ENCODE peak calls at places on chromosomes 1 and 21, in six cellular contexts. One of them, this sample, is unnamed.

GRCh38 chr1:24541711-24542346 is 14.1 kb upstream of the NCMAP start:
- DNase-seq in Jurkat, Clone E6-1: no peak
- DNase-seq in NCI-H1436 treated with DMSO at 0.1 percent for 48 hours: no peak
- DNase-seq in stimulated activated CD4-positive, alpha-beta T cell treated with anti-CD3 and anti-CD28 coated beads, Interleukin-12 subunit alpha, Interleukin-12 subunit beta, amount 100 ng/mL, for 48 hours: no peak
- DNase-seq in GM04504: no peak
- DNase-seq in iris pigment epithelial cell: no peak
- DNase-seq in this sample: no peak

GRCh38 chr21:33121715-33122475 is 52.0 kb downstream of the OLIG1 start:
- DNase-seq in iris pigment epithelial cell: peak; percentile 26
- DNase-seq in GM04504: peak; percentile 3
- DNase-seq in NCI-H1436 treated with DMSO at 0.1 percent for 48 hours: no peak
- DNase-seq in Jurkat, Clone E6-1: peak; percentile 58
- DNase-seq in stimulated activated CD4-positive, alpha-beta T cell treated with anti-CD3 and anti-CD28 coated beads, Interleukin-12 subunit alpha, Interleukin-12 subunit beta, amount 100 ng/mL, for 48 hours: no peak
- DNase-seq in this sample: peak; percentile 12

GRCh38 chr1:58884706-58885661 is 101.1 kb upstream of the JUN start:
- DNase-seq in GM04504: no peak
- DNase-seq in stimulated activated CD4-positive, alpha-beta T cell treated with anti-CD3 and anti-CD28 coated beads, Interleukin-12 subunit alpha, Interleukin-12 subunit beta, amount 100 ng/mL, for 48 hours: no peak
- DNase-seq in iris pigment epithelial cell: no peak
- DNase-seq in NCI-H1436 treated with DMSO at 0.1 percent for 48 hours: no peak
- DNase-seq in Jurkat, Clone E6-1: peak; percentile 24
- DNase-seq in this sample: no peak

GRCh38 chr1:112563341-112563740 is 54.6 kb downstream of the WNT2B start:
- DNase-seq in iris pigment epithelial cell: no peak
- DNase-seq in NCI-H1436 treated with DMSO at 0.1 percent for 48 hours: no peak
- DNase-seq in GM04504: no peak
- DNase-seq in stimulated activated CD4-positive, alpha-beta T cell treated with anti-CD3 and anti-CD28 coated beads, Interleukin-12 subunit alpha, Interleukin-12 subunit beta, amount 100 ng/mL, for 48 hours: no peak
- DNase-seq in Jurkat, Clone E6-1: no peak
- DNase-seq in this sample: no peak

GRCh38 chr1:19858894-19859293 is 23.3 kb upstream of the OTUD3 start:
- DNase-seq in GM04504: no peak
- DNase-seq in stimulated activated CD4-positive, alpha-beta T cell treated with anti-CD3 and anti-CD28 coated beads, Interleukin-12 subunit alpha, Interleukin-12 subunit beta, amount 100 ng/mL, for 48 hours: no peak
- DNase-seq in Jurkat, Clone E6-1: no peak
- DNase-seq in NCI-H1436 treated with DMSO at 0.1 percent for 48 hours: no peak
- DNase-seq in iris pigment epithelial cell: no peak
- DNase-seq in this sample: no peak

GRCh38 chr1:218108034-218108433 is 177.1 kb upstream of the RRP15 start:
- DNase-seq in Jurkat, Clone E6-1: no peak
- DNase-seq in stimulated activated CD4-positive, alpha-beta T cell treated with anti-CD3 and anti-CD28 coated beads, Interleukin-12 subunit alpha, Interleukin-12 subunit beta, amount 100 ng/mL, for 48 hours: no peak
- DNase-seq in iris pigment epithelial cell: no peak
- DNase-seq in NCI-H1436 treated with DMSO at 0.1 percent for 48 hours: no peak
- DNase-seq in GM04504: no peak
- DNase-seq in this sample: no peak

GRCh38 chr1:226575436-226576390 is 27.1 kb downstream of the STUM start:
- DNase-seq in NCI-H1436 treated with DMSO at 0.1 percent for 48 hours: peak; percentile 31
- DNase-seq in stimulated activated CD4-positive, alpha-beta T cell treated with anti-CD3 and anti-CD28 coated beads, Interleukin-12 subunit alpha, Interleukin-12 subunit beta, amount 100 ng/mL, for 48 hours: no peak
- DNase-seq in GM04504: no peak
- DNase-seq in Jurkat, Clone E6-1: peak; percentile 11
- DNase-seq in iris pigment epithelial cell: no peak
- DNase-seq in this sample: no peak

GRCh38 chr1:91744973-91745648 is 140.8 kb downstream of the TGFBR3 start:
- DNase-seq in iris pigment epithelial cell: peak; percentile 32
- DNase-seq in GM04504: no peak
- DNase-seq in stimulated activated CD4-positive, alpha-beta T cell treated with anti-CD3 and anti-CD28 coated beads, Interleukin-12 subunit alpha, Interleukin-12 subunit beta, amount 100 ng/mL, for 48 hours: no peak
- DNase-seq in Jurkat, Clone E6-1: no peak
- DNase-seq in NCI-H1436 treated with DMSO at 0.1 percent for 48 hours: no peak
- DNase-seq in this sample: no peak

GRCh38 chr21:44555200-44555875 is 3.3 kb downstream of the KRTAP10-3 start:
- DNase-seq in GM04504: no peak
- DNase-seq in NCI-H1436 treated with DMSO at 0.1 percent for 48 hours: no peak
- DNase-seq in iris pigment epithelial cell: no peak
- DNase-seq in stimulated activated CD4-positive, alpha-beta T cell treated with anti-CD3 and anti-CD28 coated beads, Interleukin-12 subunit alpha, Interleukin-12 subunit beta, amount 100 ng/mL, for 48 hours: no peak
- DNase-seq in Jurkat, Clone E6-1: no peak
- DNase-seq in this sample: no peak

GRCh38 chr1:234973426-234974250 is 155.0 kb downstream of the TOMM20 start:
- DNase-seq in iris pigment epithelial cell: no peak
- DNase-seq in NCI-H1436 treated with DMSO at 0.1 percent for 48 hours: peak; percentile 80
- DNase-seq in stimulated activated CD4-positive, alpha-beta T cell treated with anti-CD3 and anti-CD28 coated beads, Interleukin-12 subunit alpha, Interleukin-12 subunit beta, amount 100 ng/mL, for 48 hours: no peak
- DNase-seq in Jurkat, Clone E6-1: no peak
- DNase-seq in GM04504: no peak
- DNase-seq in this sample: no peak

GRCh38 chr1:14160766-14161165 is 437.7 kb upstream of the KAZN start:
- DNase-seq in Jurkat, Clone E6-1: no peak
- DNase-seq in stimulated activated CD4-positive, alpha-beta T cell treated with anti-CD3 and anti-CD28 coated beads, Interleukin-12 subunit alpha, Interleukin-12 subunit beta, amount 100 ng/mL, for 48 hours: no peak
- DNase-seq in GM04504: no peak
- DNase-seq in iris pigment epithelial cell: peak; percentile 5
- DNase-seq in NCI-H1436 treated with DMSO at 0.1 percent for 48 hours: no peak
- DNase-seq in this sample: peak; percentile 19

GRCh38 chr1:66253330-66253921 is 280.5 kb upstream of the SGIP1 start:
- DNase-seq in NCI-H1436 treated with DMSO at 0.1 percent for 48 hours: peak; percentile 40
- DNase-seq in Jurkat, Clone E6-1: no peak
- DNase-seq in stimulated activated CD4-positive, alpha-beta T cell treated with anti-CD3 and anti-CD28 coated beads, Interleukin-12 subunit alpha, Interleukin-12 subunit beta, amount 100 ng/mL, for 48 hours: no peak
- DNase-seq in iris pigment epithelial cell: peak; percentile 77
- DNase-seq in GM04504: peak; percentile 55
- DNase-seq in this sample: peak; percentile 79

GRCh38 chr1:3125546-3126368 is 56.8 kb downstream of the PRDM16 start:
- DNase-seq in Jurkat, Clone E6-1: no peak
- DNase-seq in iris pigment epithelial cell: no peak
- DNase-seq in GM04504: no peak
- DNase-seq in stimulated activated CD4-positive, alpha-beta T cell treated with anti-CD3 and anti-CD28 coated beads, Interleukin-12 subunit alpha, Interleukin-12 subunit beta, amount 100 ng/mL, for 48 hours: no peak
- DNase-seq in NCI-H1436 treated with DMSO at 0.1 percent for 48 hours: no peak
- DNase-seq in this sample: peak; percentile 49

GRCh38 chr21:33901421-33902288 is 13.9 kb downstream of the ATP5PO start:
- DNase-seq in NCI-H1436 treated with DMSO at 0.1 percent for 48 hours: no peak
- DNase-seq in stimulated activated CD4-positive, alpha-beta T cell treated with anti-CD3 and anti-CD28 coated beads, Interleukin-12 subunit alpha, Interleukin-12 subunit beta, amount 100 ng/mL, for 48 hours: no peak
- DNase-seq in iris pigment epithelial cell: peak; percentile 89
- DNase-seq in Jurkat, Clone E6-1: peak; percentile 28
- DNase-seq in GM04504: peak; percentile 46
- DNase-seq in this sample: peak; percentile 79

GRCh38 chr1:17588048-17588781 is 48.7 kb downstream of the ARHGEF10L start:
- DNase-seq in GM04504: peak; percentile 57
- DNase-seq in iris pigment epithelial cell: no peak
- DNase-seq in stimulated activated CD4-positive, alpha-beta T cell treated with anti-CD3 and anti-CD28 coated beads, Interleukin-12 subunit alpha, Interleukin-12 subunit beta, amount 100 ng/mL, for 48 hours: no peak
- DNase-seq in NCI-H1436 treated with DMSO at 0.1 percent for 48 hours: no peak
- DNase-seq in Jurkat, Clone E6-1: no peak
- DNase-seq in this sample: peak; percentile 87

GRCh38 chr1:118158918-118159317 is 26.1 kb downstream of the SPAG17 start:
- DNase-seq in Jurkat, Clone E6-1: no peak
- DNase-seq in GM04504: peak; percentile 78
- DNase-seq in NCI-H1436 treated with DMSO at 0.1 percent for 48 hours: no peak
- DNase-seq in stimulated activated CD4-positive, alpha-beta T cell treated with anti-CD3 and anti-CD28 coated beads, Interleukin-12 subunit alpha, Interleukin-12 subunit beta, amount 100 ng/mL, for 48 hours: no peak
- DNase-seq in iris pigment epithelial cell: peak; percentile 64
- DNase-seq in this sample: peak; percentile 91

GRCh38 chr1:211697356-211697755 is 21.9 kb upstream of the NEK2 start:
- DNase-seq in GM04504: no peak
- DNase-seq in iris pigment epithelial cell: no peak
- DNase-seq in NCI-H1436 treated with DMSO at 0.1 percent for 48 hours: peak; percentile 76
- DNase-seq in stimulated activated CD4-positive, alpha-beta T cell treated with anti-CD3 and anti-CD28 coated beads, Interleukin-12 subunit alpha, Interleukin-12 subunit beta, amount 100 ng/mL, for 48 hours: no peak
- DNase-seq in Jurkat, Clone E6-1: no peak
- DNase-seq in this sample: no peak

GRCh38 chr21:32813265-32813903 is 41.8 kb upstream of the PAXBP1 start:
- DNase-seq in GM04504: no peak
- DNase-seq in Jurkat, Clone E6-1: no peak
- DNase-seq in NCI-H1436 treated with DMSO at 0.1 percent for 48 hours: no peak
- DNase-seq in stimulated activated CD4-positive, alpha-beta T cell treated with anti-CD3 and anti-CD28 coated beads, Interleukin-12 subunit alpha, Interleukin-12 subunit beta, amount 100 ng/mL, for 48 hours: no peak
- DNase-seq in iris pigment epithelial cell: no peak
- DNase-seq in this sample: peak; percentile 52

GRCh38 chr21:19340303-19340702 is 936.7 kb upstream of the TMPRSS15 start:
- DNase-seq in Jurkat, Clone E6-1: no peak
- DNase-seq in iris pigment epithelial cell: no peak
- DNase-seq in GM04504: no peak
- DNase-seq in NCI-H1436 treated with DMSO at 0.1 percent for 48 hours: no peak
- DNase-seq in stimulated activated CD4-positive, alpha-beta T cell treated with anti-CD3 and anti-CD28 coated beads, Interleukin-12 subunit alpha, Interleukin-12 subunit beta, amount 100 ng/mL, for 48 hours: no peak
- DNase-seq in this sample: no peak

GRCh38 chr1:240526321-240526720 is 85.6 kb downstream of the GREM2 start:
- DNase-seq in iris pigment epithelial cell: peak; percentile 44
- DNase-seq in stimulated activated CD4-positive, alpha-beta T cell treated with anti-CD3 and anti-CD28 coated beads, Interleukin-12 subunit alpha, Interleukin-12 subunit beta, amount 100 ng/mL, for 48 hours: no peak
- DNase-seq in NCI-H1436 treated with DMSO at 0.1 percent for 48 hours: no peak
- DNase-seq in GM04504: no peak
- DNase-seq in Jurkat, Clone E6-1: no peak
- DNase-seq in this sample: no peak

GRCh38 chr21:17848228-17848627 is 29.1 kb upstream of the C21orf91 start:
- DNase-seq in stimulated activated CD4-positive, alpha-beta T cell treated with anti-CD3 and anti-CD28 coated beads, Interleukin-12 subunit alpha, Interleukin-12 subunit beta, amount 100 ng/mL, for 48 hours: no peak
- DNase-seq in iris pigment epithelial cell: peak; percentile 98
- DNase-seq in Jurkat, Clone E6-1: no peak
- DNase-seq in NCI-H1436 treated with DMSO at 0.1 percent for 48 hours: no peak
- DNase-seq in GM04504: peak; percentile 89
- DNase-seq in this sample: peak; percentile 95

GRCh38 chr1:214637125-214637524 is 34.1 kb downstream of the CENPF start:
- DNase-seq in NCI-H1436 treated with DMSO at 0.1 percent for 48 hours: no peak
- DNase-seq in Jurkat, Clone E6-1: no peak
- DNase-seq in iris pigment epithelial cell: no peak
- DNase-seq in stimulated activated CD4-positive, alpha-beta T cell treated with anti-CD3 and anti-CD28 coated beads, Interleukin-12 subunit alpha, Interleukin-12 subunit beta, amount 100 ng/mL, for 48 hours: no peak
- DNase-seq in GM04504: no peak
- DNase-seq in this sample: no peak

GRCh38 chr1:160374701-160375443 is 8.0 kb downstream of the NHLH1 start:
- DNase-seq in stimulated activated CD4-positive, alpha-beta T cell treated with anti-CD3 and anti-CD28 coated beads, Interleukin-12 subunit alpha, Interleukin-12 subunit beta, amount 100 ng/mL, for 48 hours: no peak
- DNase-seq in GM04504: no peak
- DNase-seq in Jurkat, Clone E6-1: no peak
- DNase-seq in iris pigment epithelial cell: no peak
- DNase-seq in NCI-H1436 treated with DMSO at 0.1 percent for 48 hours: no peak
- DNase-seq in this sample: no peak

GRCh38 chr1:63603810-63604209 is 10.6 kb downstream of the PGM1 start:
- DNase-seq in iris pigment epithelial cell: peak; percentile 41
- DNase-seq in stimulated activated CD4-positive, alpha-beta T cell treated with anti-CD3 and anti-CD28 coated beads, Interleukin-12 subunit alpha, Interleukin-12 subunit beta, amount 100 ng/mL, for 48 hours: no peak
- DNase-seq in GM04504: no peak
- DNase-seq in Jurkat, Clone E6-1: no peak
- DNase-seq in NCI-H1436 treated with DMSO at 0.1 percent for 48 hours: no peak
- DNase-seq in this sample: no peak

GRCh38 chr1:2466834-2467554 is 9.1 kb upstream of the PLCH2 start:
- DNase-seq in Jurkat, Clone E6-1: no peak
- DNase-seq in stimulated activated CD4-positive, alpha-beta T cell treated with anti-CD3 and anti-CD28 coated beads, Interleukin-12 subunit alpha, Interleukin-12 subunit beta, amount 100 ng/mL, for 48 hours: peak; percentile 12
- DNase-seq in iris pigment epithelial cell: no peak
- DNase-seq in GM04504: no peak
- DNase-seq in NCI-H1436 treated with DMSO at 0.1 percent for 48 hours: no peak
- DNase-seq in this sample: no peak